ENCODE peak calls at places on chromosomes 16 and 17, in ten cellular contexts. C is body of pancreas, K is tibial nerve, L is prostate gland, A is transverse colon, J is uterus, M is lower leg skin, E is thyroid gland, P is ovary, D is IMR-90. Y is an unnamed sample.

GRCh38 chr16:87243383-87243964 is 73.7 kb downstream of the C16orf95 start:
- DNase-seq in E (no peak), P (no peak), M (no peak), D (no peak), A (no peak), L (no peak), C (no peak), J (no peak), K (no peak), Y (no peak)

GRCh38 chr17:50028207-50029120 is 27.4 kb upstream of the ITGA3 start:
- DNase-seq in A (no peak), C (peak; percentile 52), P (no peak), K (no peak), M (peak; percentile 55), E (peak; percentile 85), L (no peak), J (peak; percentile 37), D (peak; percentile 30), Y (no peak)

GRCh38 chr17:64400644-64401043 is 10.0 kb upstream of the PECAM1 start:
- DNase-seq in E (no peak), P (no peak), L (no peak), C (no peak), D (no peak), A (no peak), K (no peak), J (no peak), M (no peak), Y (no peak)

GRCh38 chr17:2023692-2024571 is 1.2 kb downstream of the RTN4RL1 start:
- DNase-seq in K (peak; percentile 69), D (peak; percentile 41), P (peak; percentile 64), E (peak; percentile 40), J (peak; percentile 54), A (peak; percentile 43), M (no peak), C (peak; percentile 84), L (no peak), Y (peak; percentile 76)

GRCh38 chr16:56042416-56042815 is 148.9 kb upstream of the GNAO1 start:
- DNase-seq in E (no peak), C (no peak), D (no peak), A (no peak), J (no peak), P (no peak), L (no peak), K (no peak), M (no peak), Y (no peak)

GRCh38 chr16:74601131-74601871 is 5.6 kb downstream of the GLG1 start:
- DNase-seq in L (no peak), P (no peak), E (no peak), J (no peak), C (no peak), M (no peak), D (no peak), A (peak; percentile 63), K (no peak), Y (no peak)

GRCh38 chr17:46769531-46770438 is 48.7 kb downstream of the WNT3 start:
- DNase-seq in C (no peak), J (no peak), K (no peak), P (no peak), E (no peak), D (no peak), A (no peak), L (no peak), M (no peak), Y (no peak)

GRCh38 chr17:8965394-8966168 is at the start of gene PIK3R5:
- DNase-seq in P (no peak), J (no peak), C (peak; percentile 51), E (peak; percentile 16), L (no peak), K (no peak), D (no peak), M (no peak), A (peak; percentile 75), Y (peak; percentile 60)

GRCh38 chr17:28717578-28718316 is at the start of gene RAB34:
- DNase-seq in J (peak; percentile 87), K (peak; percentile 54), E (peak; percentile 93), M (peak; percentile 69), D (peak; percentile 89), C (peak; percentile 31), A (peak; percentile 56), P (peak; percentile 88), L (peak; percentile 67), Y (peak; percentile 71)
- TF ChIP-seq POLR2A in J (peak; percentile 71), K (no peak), E (peak; percentile 64), M (no peak), D (peak; percentile 76), C (no peak), A (peak; percentile 38), P (peak; percentile 85), L (peak; percentile 58), Y (no peak)

GRCh38 chr16:31268891-31269290 is 9.1 kb downstream of the ITGAM start:
- DNase-seq in C (no peak), P (no peak), D (no peak), M (no peak), J (no peak), L (no peak), A (no peak), K (no peak), E (no peak), Y (no peak)

GRCh38 chr16:31267332-31268032 is 7.7 kb downstream of the ITGAM start:
- DNase-seq in A (no peak), J (no peak), E (no peak), D (no peak), K (no peak), P (no peak), L (no peak), C (no peak), M (no peak), Y (no peak)

GRCh38 chr16:31268033-31268365 is 8.2 kb downstream of the ITGAM start:
- DNase-seq in M (no peak), D (no peak), E (no peak), A (no peak), L (no peak), C (no peak), J (no peak), P (no peak), K (no peak), Y (no peak)

GRCh38 chr16:31262084-31262483 is 2.3 kb downstream of the ITGAM start:
- DNase-seq in L (no peak), M (no peak), A (no peak), K (no peak), C (no peak), P (no peak), J (no peak), E (no peak), D (no peak), Y (no peak)

GRCh38 chr16:31265329-31266245 is 5.8 kb downstream of the ITGAM start:
- DNase-seq in D (peak; percentile 60), C (peak; percentile 42), K (no peak), M (no peak), A (no peak), P (no peak), E (no peak), J (no peak), L (no peak), Y (no peak)
- TF ChIP-seq POLR2A in D (no peak), C (no peak), K (no peak), M (no peak), A (no peak), P (no peak), E (no peak), J (no peak), L (no peak), Y (no peak)

GRCh38 chr16:4303973-4304372 is 11.9 kb upstream of the GLIS2 start:
- DNase-seq in J (no peak), D (no peak), L (no peak), E (no peak), K (no peak), C (no peak), P (no peak), A (no peak), M (no peak), Y (no peak)

GRCh38 chr16:4309833-4310266 is 6.0 kb upstream of the GLIS2 start:
- DNase-seq in D (peak; percentile 93), K (no peak), C (peak; percentile 78), M (no peak), P (no peak), L (no peak), J (no peak), A (peak; percentile 72), E (peak; percentile 74), Y (peak; percentile 58)

GRCh38 chr16:4306439-4307214 is 9.2 kb upstream of the GLIS2 start:
- DNase-seq in C (no peak), P (no peak), L (no peak), A (no peak), J (peak; percentile 35), E (peak; percentile 84), M (no peak), K (no peak), D (no peak), Y (no peak)

GRCh38 chr16:4309102-4309832 is 6.6 kb upstream of the GLIS2 start:
- DNase-seq in J (no peak), K (no peak), C (peak; percentile 87), A (no peak), P (no peak), E (no peak), M (no peak), D (no peak), L (no peak), Y (no peak)

DNA sequence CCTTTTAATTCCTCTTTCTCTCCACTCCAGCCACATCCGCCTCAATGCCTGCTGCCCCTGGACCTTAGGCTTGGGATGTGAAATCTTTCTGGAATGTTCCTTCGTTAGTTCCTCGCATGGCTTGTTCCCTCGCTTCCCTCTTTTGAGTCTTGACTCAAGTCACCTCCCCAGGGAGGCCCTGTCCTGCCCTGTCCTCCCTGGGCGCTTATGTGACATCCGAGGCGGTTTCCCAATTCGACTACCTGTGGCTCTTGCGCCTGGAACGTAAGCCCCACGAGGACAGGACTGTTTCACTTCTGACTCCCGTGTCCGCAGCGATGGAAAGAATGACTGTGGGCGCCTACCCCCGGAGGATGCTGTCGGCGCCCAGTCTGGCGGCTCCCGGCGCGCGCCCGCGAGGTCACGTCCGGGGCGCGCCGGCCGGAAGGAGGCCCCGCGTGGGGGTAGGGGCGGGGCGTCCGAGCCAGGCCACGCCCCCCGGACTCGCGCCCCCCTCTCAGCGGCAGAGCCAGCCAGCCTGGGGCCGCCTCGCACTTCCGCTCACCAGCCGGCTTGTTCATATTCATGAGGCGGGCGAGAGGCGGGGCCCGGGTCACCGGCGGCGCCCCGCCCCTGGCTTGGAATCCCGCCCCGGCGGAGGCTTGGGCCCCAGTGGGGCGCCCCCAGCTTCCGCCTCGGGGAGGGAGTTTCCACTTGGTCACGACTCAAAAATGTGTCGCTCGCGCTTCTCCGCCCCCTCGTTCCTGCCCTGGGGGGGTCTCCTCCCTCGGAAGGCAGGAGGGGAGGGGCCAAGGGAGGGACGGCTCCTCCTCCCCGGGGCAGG is 8.4 kb upstream of the GLIS2 start:
- DNase-seq in D (peak; percentile 94), C (peak; percentile 96), E (peak; percentile 96), J (peak; percentile 97), L (peak; percentile 88), M (peak; percentile 84), P (peak; percentile 95), A (peak; percentile 95), K (peak; percentile 84), Y (peak; percentile 96)
- TF ChIP-seq POLR2A in D (no peak), C (no peak), E (peak; percentile 54), J (peak; percentile 45), L (peak; percentile 39), M (no peak), P (no peak), A (peak; percentile 46), K (peak; percentile 9), Y (no peak)

DNA sequence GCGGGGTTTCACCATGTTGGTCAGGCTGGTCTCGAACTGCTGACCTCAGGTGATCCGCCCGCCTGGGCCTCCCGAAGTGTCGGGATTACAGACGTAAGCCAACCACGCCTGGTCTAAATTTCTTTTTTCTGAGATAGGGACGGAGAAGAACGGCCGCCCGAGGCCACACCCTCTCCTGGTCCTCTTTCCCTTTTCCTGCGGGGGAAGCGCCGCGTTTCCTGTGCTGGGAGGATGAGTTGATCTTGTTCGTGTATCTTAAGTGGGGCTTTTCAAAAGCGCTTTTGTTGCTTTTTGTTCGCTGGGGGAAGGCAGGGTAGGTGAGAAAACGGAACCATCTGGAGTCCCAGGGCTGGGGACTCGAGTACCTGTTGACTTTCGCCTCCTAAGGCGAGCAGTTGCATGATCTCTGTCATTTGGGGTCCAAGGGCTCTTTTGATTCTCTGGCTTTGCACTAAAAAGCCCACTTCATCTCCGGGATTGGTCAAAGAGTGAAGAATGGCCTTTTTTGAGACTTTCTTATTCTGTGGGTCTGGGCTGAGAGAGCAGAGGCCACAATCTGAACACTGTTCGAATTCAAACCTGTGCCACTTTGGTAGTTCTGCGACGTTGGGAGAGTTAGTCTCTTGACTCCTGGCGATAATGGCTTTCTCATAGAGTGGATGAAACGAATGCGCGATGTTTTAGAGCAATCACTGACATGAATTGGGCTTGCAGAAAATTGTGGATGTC is 1.3 kb downstream of the FUS start:
- DNase-seq in D (peak; percentile 44), E (peak; percentile 30), K (peak; percentile 28), A (peak; percentile 38), C (no peak), J (peak; percentile 38), L (no peak), P (peak; percentile 23), M (peak; percentile 48), Y (peak; percentile 55)
- TF ChIP-seq POLR2A in D (no peak), E (no peak), K (no peak), A (no peak), C (no peak), J (no peak), L (no peak), P (no peak), M (no peak), Y (no peak)